ENCODE peak calls at places on chromosomes 2 and 18, in nine cellular contexts. One of them, this sample, is unnamed.

GRCh38 chr2:47815764-47816163 is 32.8 kb downstream of the MSH6 start:
- DNase-seq in left cardiac atrium: no peak
- DNase-seq in progenitor cell of endocrine pancreas: no peak
- DNase-seq in mesendoderm: no peak
- DNase-seq in AML-193: no peak
- DNase-seq in HEK293T: no peak
- DNase-seq in naive thymus-derived CD4-positive, alpha-beta T cell: no peak
- DNase-seq in testis: no peak
- DNase-seq in nucleus accumbens: no peak
- DNase-seq in this sample: no peak

GRCh38 chr2:64978514-64979268 is 10.5 kb upstream of the SLC1A4 start:
- DNase-seq in nucleus accumbens: no peak
- DNase-seq in left cardiac atrium: no peak
- DNase-seq in testis: no peak
- DNase-seq in progenitor cell of endocrine pancreas: no peak
- DNase-seq in naive thymus-derived CD4-positive, alpha-beta T cell: peak
- DNase-seq in AML-193: peak
- DNase-seq in mesendoderm: peak
- DNase-seq in HEK293T: no peak
- DNase-seq in this sample: no peak

GRCh38 chr2:232887171-232887850 is 17.2 kb downstream of the SNORC start:
- DNase-seq in progenitor cell of endocrine pancreas: no peak
- DNase-seq in nucleus accumbens: no peak
- DNase-seq in AML-193: no peak
- DNase-seq in HEK293T: no peak
- DNase-seq in left cardiac atrium: no peak
- DNase-seq in naive thymus-derived CD4-positive, alpha-beta T cell: no peak
- DNase-seq in mesendoderm: peak
- DNase-seq in testis: peak
- DNase-seq in this sample: no peak

GRCh38 chr2:221567809-221568208 is 4.3 kb downstream of the EPHA4 start:
- DNase-seq in nucleus accumbens: no peak
- DNase-seq in testis: no peak
- DNase-seq in AML-193: no peak
- DNase-seq in naive thymus-derived CD4-positive, alpha-beta T cell: no peak
- DNase-seq in mesendoderm: no peak
- DNase-seq in HEK293T: no peak
- DNase-seq in progenitor cell of endocrine pancreas: no peak
- DNase-seq in left cardiac atrium: no peak
- DNase-seq in this sample: no peak

GRCh38 chr18:54671291-54671881 is 80.3 kb downstream of the DYNAP start:
- DNase-seq in testis: no peak
- DNase-seq in AML-193: peak
- DNase-seq in HEK293T: peak
- DNase-seq in mesendoderm: peak
- DNase-seq in left cardiac atrium: no peak
- DNase-seq in progenitor cell of endocrine pancreas: no peak
- DNase-seq in naive thymus-derived CD4-positive, alpha-beta T cell: peak
- DNase-seq in nucleus accumbens: no peak
- DNase-seq in this sample: peak

GRCh38 chr2:74199871-74200305 is 1.5 kb downstream of the MTHFD2 start:
- DNase-seq in nucleus accumbens: no peak
- DNase-seq in naive thymus-derived CD4-positive, alpha-beta T cell: no peak
- DNase-seq in AML-193: no peak
- DNase-seq in progenitor cell of endocrine pancreas: no peak
- DNase-seq in mesendoderm: no peak
- DNase-seq in testis: no peak
- DNase-seq in left cardiac atrium: no peak
- DNase-seq in HEK293T: no peak
- DNase-seq in this sample: no peak

GRCh38 chr2:219639356-219639755 is 11.9 kb downstream of the SLC4A3 start:
- DNase-seq in left cardiac atrium: peak
- DNase-seq in AML-193: no peak
- DNase-seq in naive thymus-derived CD4-positive, alpha-beta T cell: no peak
- DNase-seq in nucleus accumbens: no peak
- DNase-seq in HEK293T: no peak
- DNase-seq in progenitor cell of endocrine pancreas: no peak
- DNase-seq in mesendoderm: no peak
- DNase-seq in testis: no peak
- DNase-seq in this sample: peak

GRCh38 chr2:237932731-237933131 is 34.1 kb upstream of the UBE2F start:
- DNase-seq in progenitor cell of endocrine pancreas: no peak
- DNase-seq in naive thymus-derived CD4-positive, alpha-beta T cell: no peak
- DNase-seq in left cardiac atrium: no peak
- DNase-seq in HEK293T: no peak
- DNase-seq in testis: no peak
- DNase-seq in AML-193: no peak
- DNase-seq in nucleus accumbens: no peak
- DNase-seq in mesendoderm: no peak
- DNase-seq in this sample: no peak

GRCh38 chr2:115200016-115200415 is 757.6 kb downstream of the DPP10 start:
- DNase-seq in left cardiac atrium: no peak
- DNase-seq in nucleus accumbens: no peak
- DNase-seq in progenitor cell of endocrine pancreas: no peak
- DNase-seq in testis: no peak
- DNase-seq in AML-193: no peak
- DNase-seq in mesendoderm: no peak
- DNase-seq in naive thymus-derived CD4-positive, alpha-beta T cell: no peak
- DNase-seq in HEK293T: no peak
- DNase-seq in this sample: no peak

GRCh38 chr2:25042321-25043240 is 705 bp downstream of the EFR3B start:
- DNase-seq in progenitor cell of endocrine pancreas: no peak
- DNase-seq in AML-193: no peak
- DNase-seq in HEK293T: peak
- DNase-seq in left cardiac atrium: peak
- DNase-seq in mesendoderm: peak
- DNase-seq in testis: peak
- DNase-seq in nucleus accumbens: no peak
- DNase-seq in naive thymus-derived CD4-positive, alpha-beta T cell: peak
- DNase-seq in this sample: peak

GRCh38 chr2:167336213-167336612 is 447.9 kb downstream of the XIRP2 start:
- DNase-seq in testis: no peak
- DNase-seq in progenitor cell of endocrine pancreas: no peak
- DNase-seq in left cardiac atrium: no peak
- DNase-seq in HEK293T: no peak
- DNase-seq in AML-193: no peak
- DNase-seq in mesendoderm: no peak
- DNase-seq in nucleus accumbens: no peak
- DNase-seq in naive thymus-derived CD4-positive, alpha-beta T cell: no peak
- DNase-seq in this sample: no peak

GRCh38 chr2:26786207-26787023 is 559 bp downstream of the CENPA start:
- DNase-seq in AML-193: no peak
- DNase-seq in nucleus accumbens: no peak
- DNase-seq in mesendoderm: peak
- DNase-seq in progenitor cell of endocrine pancreas: no peak
- DNase-seq in naive thymus-derived CD4-positive, alpha-beta T cell: no peak
- DNase-seq in HEK293T: no peak
- DNase-seq in left cardiac atrium: peak
- DNase-seq in testis: no peak
- DNase-seq in this sample: no peak

GRCh38 chr18:79733996-79734770 is 54.6 kb downstream of the CTDP1 start:
- DNase-seq in mesendoderm: no peak
- DNase-seq in AML-193: no peak
- DNase-seq in progenitor cell of endocrine pancreas: no peak
- DNase-seq in nucleus accumbens: no peak
- DNase-seq in HEK293T: no peak
- DNase-seq in testis: no peak
- DNase-seq in naive thymus-derived CD4-positive, alpha-beta T cell: no peak
- DNase-seq in left cardiac atrium: no peak
- DNase-seq in this sample: no peak

GRCh38 chr2:74011246-74011645 is 26.5 kb downstream of the TET3 start:
- DNase-seq in progenitor cell of endocrine pancreas: no peak
- DNase-seq in testis: no peak
- DNase-seq in mesendoderm: no peak
- DNase-seq in naive thymus-derived CD4-positive, alpha-beta T cell: no peak
- DNase-seq in AML-193: no peak
- DNase-seq in left cardiac atrium: no peak
- DNase-seq in nucleus accumbens: no peak
- DNase-seq in HEK293T: no peak
- DNase-seq in this sample: no peak

GRCh38 chr18:61334951-61335736 is 1.9 kb downstream of the CDH20 start:
- DNase-seq in AML-193: no peak
- DNase-seq in progenitor cell of endocrine pancreas: no peak
- DNase-seq in left cardiac atrium: no peak
- DNase-seq in naive thymus-derived CD4-positive, alpha-beta T cell: no peak
- DNase-seq in HEK293T: no peak
- DNase-seq in testis: no peak
- DNase-seq in mesendoderm: no peak
- DNase-seq in nucleus accumbens: no peak
- DNase-seq in this sample: no peak

GRCh38 chr2:88117976-88118375 is 9.9 kb downstream of the FABP1 start:
- DNase-seq in naive thymus-derived CD4-positive, alpha-beta T cell: no peak
- DNase-seq in testis: no peak
- DNase-seq in nucleus accumbens: no peak
- DNase-seq in HEK293T: no peak
- DNase-seq in left cardiac atrium: no peak
- DNase-seq in mesendoderm: no peak
- DNase-seq in progenitor cell of endocrine pancreas: no peak
- DNase-seq in AML-193: no peak
- DNase-seq in this sample: no peak

GRCh38 chr2:241885701-241886643 is 16.4 kb downstream of the RTP5 start:
- DNase-seq in AML-193: no peak
- DNase-seq in naive thymus-derived CD4-positive, alpha-beta T cell: no peak
- DNase-seq in testis: no peak
- DNase-seq in nucleus accumbens: no peak
- DNase-seq in left cardiac atrium: no peak
- DNase-seq in progenitor cell of endocrine pancreas: no peak
- DNase-seq in HEK293T: no peak
- DNase-seq in mesendoderm: no peak
- DNase-seq in this sample: no peak

GRCh38 chr18:23191952-23192662 is 56.8 kb downstream of the CABLES1 start:
- DNase-seq in nucleus accumbens: peak
- DNase-seq in testis: peak
- DNase-seq in AML-193: no peak
- DNase-seq in mesendoderm: no peak
- DNase-seq in naive thymus-derived CD4-positive, alpha-beta T cell: peak
- DNase-seq in left cardiac atrium: peak
- DNase-seq in HEK293T: no peak
- DNase-seq in progenitor cell of endocrine pancreas: no peak
- DNase-seq in this sample: no peak

GRCh38 chr2:203928849-203929248 is 7.7 kb upstream of the ICOS start:
- DNase-seq in testis: no peak
- DNase-seq in progenitor cell of endocrine pancreas: no peak
- DNase-seq in mesendoderm: no peak
- DNase-seq in naive thymus-derived CD4-positive, alpha-beta T cell: peak
- DNase-seq in nucleus accumbens: no peak
- DNase-seq in AML-193: no peak
- DNase-seq in HEK293T: no peak
- DNase-seq in left cardiac atrium: no peak
- DNase-seq in this sample: no peak

GRCh38 chr2:49261791-49262190 is 107.5 kb upstream of the FSHR start:
- DNase-seq in progenitor cell of endocrine pancreas: no peak
- DNase-seq in testis: no peak
- DNase-seq in left cardiac atrium: no peak
- DNase-seq in mesendoderm: no peak
- DNase-seq in AML-193: no peak
- DNase-seq in naive thymus-derived CD4-positive, alpha-beta T cell: no peak
- DNase-seq in HEK293T: no peak
- DNase-seq in nucleus accumbens: no peak
- DNase-seq in this sample: no peak

GRCh38 chr2:226873051-226873620 is 37.3 kb downstream of the RHBDD1 start:
- DNase-seq in progenitor cell of endocrine pancreas: no peak
- DNase-seq in testis: no peak
- DNase-seq in mesendoderm: no peak
- DNase-seq in left cardiac atrium: no peak
- DNase-seq in HEK293T: no peak
- DNase-seq in nucleus accumbens: no peak
- DNase-seq in naive thymus-derived CD4-positive, alpha-beta T cell: no peak
- DNase-seq in AML-193: peak
- DNase-seq in this sample: peak

GRCh38 chr2:219551412-219551811 is 7.6 kb downstream of the TMEM198 start:
- DNase-seq in testis: peak
- DNase-seq in left cardiac atrium: peak
- DNase-seq in HEK293T: no peak
- DNase-seq in progenitor cell of endocrine pancreas: no peak
- DNase-seq in mesendoderm: peak
- DNase-seq in AML-193: no peak
- DNase-seq in naive thymus-derived CD4-positive, alpha-beta T cell: no peak
- DNase-seq in nucleus accumbens: no peak
- DNase-seq in this sample: peak

GRCh38 chr2:107635883-107636282 is 190.8 kb upstream of the RGPD4 start:
- DNase-seq in left cardiac atrium: no peak
- DNase-seq in nucleus accumbens: no peak
- DNase-seq in naive thymus-derived CD4-positive, alpha-beta T cell: no peak
- DNase-seq in AML-193: no peak
- DNase-seq in HEK293T: no peak
- DNase-seq in testis: no peak
- DNase-seq in mesendoderm: no peak
- DNase-seq in progenitor cell of endocrine pancreas: no peak
- DNase-seq in this sample: no peak

GRCh38 chr2:164599954-164600589 is 21.2 kb downstream of the GRB14 start:
- DNase-seq in left cardiac atrium: no peak
- DNase-seq in progenitor cell of endocrine pancreas: no peak
- DNase-seq in HEK293T: peak
- DNase-seq in nucleus accumbens: no peak
- DNase-seq in naive thymus-derived CD4-positive, alpha-beta T cell: no peak
- DNase-seq in AML-193: peak
- DNase-seq in mesendoderm: peak
- DNase-seq in testis: peak
- DNase-seq in this sample: peak

GRCh38 chr2:113337809-113338208 is 59.1 kb upstream of the PAX8 start:
- DNase-seq in mesendoderm: no peak
- DNase-seq in HEK293T: no peak
- DNase-seq in left cardiac atrium: peak
- DNase-seq in testis: no peak
- DNase-seq in progenitor cell of endocrine pancreas: no peak
- DNase-seq in naive thymus-derived CD4-positive, alpha-beta T cell: no peak
- DNase-seq in AML-193: no peak
- DNase-seq in nucleus accumbens: no peak
- DNase-seq in this sample: no peak

GRCh38 chr2:23916727-23917458 is 10.0 kb downstream of the ATAD2B start:
- DNase-seq in testis: no peak
- DNase-seq in progenitor cell of endocrine pancreas: no peak
- DNase-seq in nucleus accumbens: no peak
- DNase-seq in left cardiac atrium: no peak
- DNase-seq in naive thymus-derived CD4-positive, alpha-beta T cell: peak
- DNase-seq in AML-193: no peak
- DNase-seq in mesendoderm: peak
- DNase-seq in HEK293T: no peak
- DNase-seq in this sample: peak

GRCh38 chr2:6823111-6823510 is 42.6 kb downstream of the CMPK2 start:
- DNase-seq in testis: no peak
- DNase-seq in mesendoderm: no peak
- DNase-seq in nucleus accumbens: no peak
- DNase-seq in AML-193: no peak
- DNase-seq in progenitor cell of endocrine pancreas: no peak
- DNase-seq in HEK293T: no peak
- DNase-seq in naive thymus-derived CD4-positive, alpha-beta T cell: no peak
- DNase-seq in left cardiac atrium: no peak
- DNase-seq in this sample: no peak

GRCh38 chr2:149806651-149807050 is 219.1 kb upstream of the MMADHC start:
- DNase-seq in testis: no peak
- DNase-seq in mesendoderm: no peak
- DNase-seq in nucleus accumbens: no peak
- DNase-seq in progenitor cell of endocrine pancreas: no peak
- DNase-seq in naive thymus-derived CD4-positive, alpha-beta T cell: no peak
- DNase-seq in AML-193: no peak
- DNase-seq in left cardiac atrium: no peak
- DNase-seq in HEK293T: no peak
- DNase-seq in this sample: no peak

GRCh38 chr2:220181158-220181557 is 553.7 kb downstream of the SLC4A3 start:
- DNase-seq in left cardiac atrium: no peak
- DNase-seq in nucleus accumbens: no peak
- DNase-seq in naive thymus-derived CD4-positive, alpha-beta T cell: no peak
- DNase-seq in mesendoderm: no peak
- DNase-seq in progenitor cell of endocrine pancreas: no peak
- DNase-seq in HEK293T: no peak
- DNase-seq in AML-193: no peak
- DNase-seq in testis: no peak
- DNase-seq in this sample: no peak

GRCh38 chr2:8101614-8102277 is 580.1 kb upstream of the ID2 start:
- DNase-seq in left cardiac atrium: no peak
- DNase-seq in HEK293T: no peak
- DNase-seq in progenitor cell of endocrine pancreas: no peak
- DNase-seq in naive thymus-derived CD4-positive, alpha-beta T cell: no peak
- DNase-seq in nucleus accumbens: no peak
- DNase-seq in AML-193: no peak
- DNase-seq in testis: no peak
- DNase-seq in mesendoderm: no peak
- DNase-seq in this sample: no peak

GRCh38 chr18:44136326-44136725 is 544.4 kb upstream of the SETBP1 start:
- DNase-seq in mesendoderm: no peak
- DNase-seq in nucleus accumbens: no peak
- DNase-seq in naive thymus-derived CD4-positive, alpha-beta T cell: no peak
- DNase-seq in AML-193: no peak
- DNase-seq in progenitor cell of endocrine pancreas: no peak
- DNase-seq in HEK293T: no peak
- DNase-seq in left cardiac atrium: no peak
- DNase-seq in testis: no peak
- DNase-seq in this sample: no peak

This sample was measured in K562.